ENCODE peak calls at places on chromosomes 1 and 21, in ten cellular contexts. Q, F, Z, M, X, L, R, I, Y and V are unnamed samples.

GRCh38 chr1:183903101-183903500 is 98.2 kb downstream of the RGL1 start:
- DNase-seq in Q (no peak), F (no peak), Z (no peak), M (no peak), X (no peak), L (no peak), R (no peak), I (no peak), Y (no peak), V (no peak)

GRCh38 chr1:91948501-91949355 is 473 bp upstream of the BRDT start:
- DNase-seq in Q (no peak), F (no peak), Z (no peak), M (no peak), X (no peak), L (peak; percentile 41), R (no peak), I (no peak), Y (no peak), V (no peak)

GRCh38 chr1:96598416-96599168 is 123.0 kb upstream of the PTBP2 start:
- DNase-seq in Q (no peak), F (no peak), Z (no peak), M (no peak), X (no peak), L (no peak), R (no peak), I (peak; percentile 71), Y (no peak), V (no peak)

GRCh38 chr1:66452982-66453381 is 81.0 kb upstream of the SGIP1 start:
- DNase-seq in Q (no peak), F (no peak), Z (no peak), M (no peak), X (no peak), L (no peak), R (no peak), I (no peak), Y (no peak), V (no peak)

GRCh38 chr1:26478159-26478558 is 5.9 kb downstream of the HMGN2 start:
- DNase-seq in Q (no peak), F (no peak), Z (no peak), M (no peak), X (no peak), L (no peak), R (no peak), I (no peak), Y (no peak), V (no peak)

GRCh38 chr1:160795951-160796383 is at the start of gene LY9:
- DNase-seq in Q (no peak), F (peak; percentile 69), Z (no peak), M (peak; percentile 64), X (no peak), L (peak; percentile 74), R (peak; percentile 51), I (no peak), Y (no peak), V (peak; percentile 36)

GRCh38 chr1:207754942-207755689 is 3.3 kb downstream of the CD46 start:
- DNase-seq in Q (peak; percentile 61), F (no peak), Z (no peak), M (no peak), X (no peak), L (no peak), R (no peak), I (no peak), Y (no peak), V (no peak)

GRCh38 chr1:207787776-207788175 is 35.9 kb downstream of the CD46 start:
- DNase-seq in Q (no peak), F (no peak), Z (no peak), M (no peak), X (no peak), L (no peak), R (no peak), I (no peak), Y (no peak), V (no peak)

GRCh38 chr1:1199961-1200875 is 6.2 kb downstream of the TNFRSF18 start:
- DNase-seq in Q (no peak), F (no peak), Z (no peak), M (peak; percentile 43), X (no peak), L (no peak), R (no peak), I (no peak), Y (no peak), V (no peak)

GRCh38 chr21:10640446-10640845 is 119.1 kb downstream of the TPTE start:
- DNase-seq in Q (no peak), F (no peak), Z (no peak), M (no peak), X (no peak), L (no peak), R (no peak), I (no peak), Y (no peak), V (no peak)

GRCh38 chr1:184691719-184692324 is 62.8 kb downstream of the EDEM3 start:
- DNase-seq in Q (peak; percentile 48), F (no peak), Z (peak; percentile 23), M (no peak), X (peak; percentile 36), L (peak; percentile 50), R (no peak), I (peak; percentile 57), Y (no peak), V (no peak)

GRCh38 chr1:221031890-221032222 is 152.6 kb downstream of the HLX start:
- DNase-seq in Q (no peak), F (no peak), Z (no peak), M (no peak), X (no peak), L (no peak), R (no peak), I (no peak), Y (no peak), V (no peak)

GRCh38 chr1:214445846-214446614 is 105.4 kb downstream of the PTPN14 start:
- DNase-seq in Q (no peak), F (no peak), Z (peak; percentile 91), M (no peak), X (no peak), L (no peak), R (no peak), I (peak; percentile 94), Y (no peak), V (no peak)

GRCh38 chr1:234481771-234482170 is 2.8 kb upstream of the TARBP1 start:
- DNase-seq in Q (no peak), F (no peak), Z (no peak), M (no peak), X (no peak), L (no peak), R (no peak), I (no peak), Y (no peak), V (no peak)

GRCh38 chr1:3691421-3692204 is 39.3 kb downstream of the TP73 start:
- DNase-seq in Q (no peak), F (no peak), Z (no peak), M (no peak), X (no peak), L (no peak), R (no peak), I (no peak), Y (no peak), V (no peak)

GRCh38 chr1:145846191-145846590 is 761 bp downstream of the NUDT17 start:
- DNase-seq in Q (peak; percentile 25), F (no peak), Z (no peak), M (peak; percentile 54), X (peak; percentile 43), L (peak; percentile 21), R (no peak), I (peak; percentile 9), Y (no peak), V (peak; percentile 23)

GRCh38 chr1:155126494-155127104 is 1.1 kb upstream of the EFNA1 start:
- DNase-seq in Q (no peak), F (no peak), Z (no peak), M (no peak), X (peak; percentile 86), L (peak; percentile 64), R (no peak), I (no peak), Y (no peak), V (peak; percentile 63)

GRCh38 chr1:202592141-202592540 is 118.1 kb downstream of the SYT2 start:
- DNase-seq in Q (no peak), F (no peak), Z (no peak), M (no peak), X (no peak), L (no peak), R (no peak), I (no peak), Y (no peak), V (no peak)

GRCh38 chr1:70156529-70157120 is 48.8 kb downstream of the LRRC40 start:
- DNase-seq in Q (no peak), F (no peak), Z (no peak), M (no peak), X (no peak), L (no peak), R (no peak), I (no peak), Y (no peak), V (no peak)

GRCh38 chr1:108897865-108898720 is 21.3 kb downstream of the GPSM2 start:
- DNase-seq in Q (peak; percentile 78), F (no peak), Z (no peak), M (no peak), X (peak; percentile 15), L (peak; percentile 59), R (no peak), I (peak; percentile 55), Y (peak; percentile 31), V (peak; percentile 33)

GRCh38 chr1:218466341-218467010 is 121.3 kb downstream of the TGFB2 start:
- DNase-seq in Q (no peak), F (no peak), Z (no peak), M (no peak), X (no peak), L (no peak), R (no peak), I (no peak), Y (no peak), V (no peak)

GRCh38 chr21:34592120-34592561 is 22.8 kb downstream of the RCAN1 start:
- DNase-seq in Q (no peak), F (no peak), Z (no peak), M (peak; percentile 70), X (no peak), L (peak; percentile 91), R (no peak), I (no peak), Y (peak; percentile 90), V (peak; percentile 71)

GRCh38 chr21:45048968-45049367 is 25.4 kb upstream of the ADARB1 start:
- DNase-seq in Q (no peak), F (no peak), Z (no peak), M (no peak), X (no peak), L (no peak), R (no peak), I (no peak), Y (no peak), V (no peak)

GRCh38 chr21:33127154-33127893 is 57.4 kb downstream of the OLIG1 start:
- DNase-seq in Q (peak; percentile 70), F (peak; percentile 21), Z (no peak), M (peak; percentile 81), X (peak; percentile 69), L (peak; percentile 54), R (peak; percentile 23), I (peak; percentile 37), Y (peak; percentile 9), V (peak; percentile 61)

GRCh38 chr1:38083541-38083940 is 36.9 kb upstream of the POU3F1 start:
- DNase-seq in Q (no peak), F (no peak), Z (no peak), M (no peak), X (no peak), L (no peak), R (no peak), I (no peak), Y (no peak), V (no peak)

GRCh38 chr1:2961081-2961480 is 60.2 kb upstream of the ACTRT2 start:
- DNase-seq in Q (no peak), F (no peak), Z (no peak), M (peak; percentile 26), X (no peak), L (no peak), R (no peak), I (no peak), Y (no peak), V (no peak)

GRCh38 chr21:29664615-29665014 is 275.2 kb downstream of the GRIK1 start:
- DNase-seq in Q (no peak), F (no peak), Z (no peak), M (no peak), X (no peak), L (no peak), R (no peak), I (no peak), Y (no peak), V (no peak)

GRCh38 chr1:39182804-39183203 is 21.7 kb upstream of the MACF1 start:
- DNase-seq in Q (no peak), F (no peak), Z (no peak), M (no peak), X (no peak), L (no peak), R (no peak), I (no peak), Y (no peak), V (no peak)